ENCODE peak calls at places on chromosomes 3 and 15, in ten cellular contexts. L is A172; D is hippocampal formation; T is activated CD8-positive, alpha-beta memory T cell treated with anti-CD3 and anti-CD28 coated beads, Interleukin-2, amount 50 U/mL, for 48 hours; U is AG09309; V is iPS-NIHi11; E is activated CD4-positive, alpha-beta T cell treated with anti-CD3 and anti-CD28 coated beads, Interleukin-2, amount 50 U/mL, for 24 hours; F is activated naive CD4-positive, alpha-beta T cell treated with anti-CD3 and anti-CD28 coated beads, Interleukin-2, amount 10 ng/mL, durations not matched to agents 7 days and 5 days; A is activated T-cell treated with anti-CD3 and anti-CD28 coated beads, Interleukin-2, amount 50 U/mL, for 24 hours; N is HFF-Myc. K is an unnamed sample.

GRCh38 chr3:39287859-39288221 is 8.0 kb upstream of the CX3CR1 start:
- DNase-seq in A (no peak), L (no peak), F (no peak), U (no peak), V (no peak), T (no peak), D (no peak), E (no peak), N (no peak), K (no peak)

GRCh38 chr3:195258449-195259145 is 12.4 kb downstream of the XXYLT1 start:
- DNase-seq in A (peak), V (no peak), N (no peak), L (no peak), F (no peak), D (no peak), U (no peak), T (peak), E (no peak), K (peak)

GRCh38 chr15:86595741-86596140 is 516.1 kb downstream of the AGBL1 start:
- DNase-seq in T (no peak), A (no peak), N (no peak), L (peak), D (no peak), U (no peak), V (no peak), E (no peak), F (no peak), K (no peak)

GRCh38 chr15:31352283-31352880 is 25.7 kb downstream of the KLF13 start:
- DNase-seq in A (no peak), V (no peak), F (no peak), N (no peak), T (no peak), E (no peak), D (no peak), U (no peak), L (no peak), K (no peak)

GRCh38 chr15:60838206-60838605 is 359.3 kb upstream of the ICE2 start:
- DNase-seq in T (no peak), F (no peak), A (no peak), E (no peak), D (no peak), U (no peak), L (no peak), N (no peak), V (no peak), K (no peak)

GRCh38 chr3:190345027-190345821 is 23.0 kb upstream of the CLDN1 start:
- DNase-seq in E (no peak), D (no peak), N (no peak), L (peak), U (peak), A (no peak), V (no peak), T (no peak), F (no peak), K (no peak)

GRCh38 chr3:111739241-111739952 is 119.7 kb upstream of the PHLDB2 start:
- DNase-seq in F (no peak), L (peak), V (no peak), A (no peak), E (no peak), T (no peak), U (no peak), D (no peak), N (no peak), K (no peak)

GRCh38 chr3:18841422-18842343 is 306.6 kb upstream of the KCNH8 start:
- DNase-seq in T (no peak), N (no peak), U (no peak), A (no peak), V (no peak), E (no peak), D (no peak), L (no peak), F (no peak), K (no peak)

GRCh38 chr3:45211466-45212094 is 14.5 kb downstream of the TMEM158 start:
- DNase-seq in U (no peak), N (no peak), D (no peak), V (no peak), L (no peak), A (no peak), E (no peak), T (no peak), F (no peak), K (no peak)

GRCh38 chr3:101149707-101150106 is 156.5 kb upstream of the ABI3BP start:
- DNase-seq in A (no peak), U (no peak), D (no peak), N (no peak), T (no peak), V (no peak), E (no peak), L (no peak), F (no peak), K (no peak)

GRCh38 chr3:72960812-72961518 is 35.6 kb upstream of the PPP4R2 start:
- DNase-seq in V (no peak), U (peak), D (no peak), L (no peak), T (peak), E (no peak), N (no peak), A (no peak), F (no peak), K (no peak)

GRCh38 chr3:71389911-71390573 is 193.5 kb downstream of the FOXP1 start:
- DNase-seq in E (peak), A (peak), T (no peak), U (peak), N (no peak), F (peak), L (no peak), D (peak), V (no peak), K (peak)

GRCh38 chr3:188299068-188299467 is 145.1 kb downstream of the LPP start:
- DNase-seq in A (no peak), L (no peak), U (no peak), V (no peak), D (no peak), N (no peak), E (peak), T (no peak), F (peak), K (no peak)

GRCh38 chr15:85563328-85563727 is 182.9 kb downstream of the AKAP13 start:
- DNase-seq in F (no peak), N (no peak), L (no peak), V (no peak), U (peak), D (no peak), E (no peak), T (no peak), A (no peak), K (no peak)

GRCh38 chr3:146528954-146529353 is 15.5 kb downstream of the PLSCR1 start:
- DNase-seq in E (no peak), T (no peak), U (no peak), N (no peak), A (no peak), F (no peak), L (no peak), D (no peak), V (no peak), K (no peak)

GRCh38 chr3:49081429-49081828 is 12.4 kb downstream of the QRICH1 start:
- DNase-seq in N (no peak), L (no peak), V (no peak), D (no peak), E (no peak), U (no peak), F (no peak), A (no peak), T (no peak), K (no peak)

GRCh38 chr15:90838066-90838465 is 30.3 kb upstream of the FURIN start:
- DNase-seq in A (peak), U (no peak), T (peak), N (no peak), D (no peak), L (no peak), V (no peak), F (peak), E (peak), K (peak)

GRCh38 chr3:133821767-133822638 is 16.4 kb downstream of the SRPRB start:
- DNase-seq in L (peak), E (no peak), A (no peak), V (peak), D (no peak), U (peak), T (no peak), F (no peak), N (peak), K (no peak)

GRCh38 chr15:100692259-100692658 is 89.9 kb downstream of the ASB7 start:
- DNase-seq in D (no peak), T (no peak), F (no peak), N (no peak), U (no peak), V (no peak), L (no peak), E (no peak), A (no peak), K (no peak)

GRCh38 chr3:32373844-32374243 is 17.8 kb upstream of the CMTM7 start:
- DNase-seq in A (no peak), U (no peak), D (no peak), E (no peak), N (no peak), T (no peak), F (no peak), L (no peak), V (no peak), K (no peak)

GRCh38 chr3:105747621-105748165 is 121.1 kb downstream of the CBLB start:
- DNase-seq in U (no peak), N (no peak), V (no peak), A (no peak), E (no peak), T (no peak), L (no peak), D (no peak), F (no peak), K (no peak)

GRCh38 chr3:129343643-129344360 is 65.1 kb downstream of the HMCES start:
- DNase-seq in T (peak), U (no peak), N (no peak), V (peak), D (no peak), L (no peak), F (peak), E (peak), A (peak), K (peak)

GRCh38 chr15:57727031-57727430 is 20.5 kb downstream of the POLR2M start:
- DNase-seq in V (no peak), N (no peak), F (no peak), T (no peak), D (no peak), E (no peak), U (no peak), L (no peak), A (no peak), K (no peak)

GRCh38 chr3:153404157-153404556 is 242.1 kb downstream of the RAP2B start:
- DNase-seq in F (no peak), D (no peak), E (no peak), V (no peak), T (no peak), N (no peak), L (no peak), U (no peak), A (no peak), K (no peak)

GRCh38 chr15:101684384-101684783 is 32.2 kb upstream of the TM2D3 start:
- DNase-seq in F (no peak), D (no peak), N (no peak), V (no peak), L (peak), T (no peak), A (no peak), U (peak), E (no peak), K (no peak)

GRCh38 chr3:129745253-129745652 is 138.8 kb upstream of the PLXND1 start:
- DNase-seq in N (no peak), F (no peak), T (no peak), A (no peak), D (peak), E (no peak), L (no peak), U (no peak), V (no peak), K (no peak)

GRCh38 chr3:151091685-151092352 is 6.4 kb downstream of the MED12L start:
- DNase-seq in L (no peak), T (no peak), V (no peak), D (no peak), N (no peak), E (no peak), F (no peak), A (no peak), U (no peak), K (no peak)

GRCh38 chr3:64030741-64031140 is 7.4 kb upstream of the PSMD6 start:
- DNase-seq in N (peak), D (peak), V (peak), T (peak), F (peak), L (peak), A (peak), U (no peak), E (peak), K (peak)

GRCh38 chr3:37741644-37742043 is 120.0 kb upstream of the CTDSPL start:
- DNase-seq in F (no peak), N (no peak), L (peak), U (no peak), T (no peak), A (no peak), E (no peak), D (no peak), V (peak), K (no peak)

GRCh38 chr3:185549651-185550111 is 2.7 kb downstream of the LIPH start:
- DNase-seq in N (no peak), E (no peak), F (no peak), L (peak), D (no peak), A (no peak), T (no peak), V (no peak), U (no peak), K (no peak)

K was measured in activated CD8-positive, alpha-beta T cell treated with anti-CD3 and anti-CD28 coated beads, Interleukin-2, amount 10 ng/mL, durations not matched to agents 7 days and 5 days.